ENCODE peak calls at places on chromosome 20, in six cellular contexts. T is HT1080; Y is CD4-positive, CD25-positive, alpha-beta regulatory T cell; A is IMR-90; V is stimulated activated CD4-positive, alpha-beta T cell treated with anti-CD3 and anti-CD28 coated beads, Interleukin-2, amount 100 ng/mL, for 48 hours; O is anterior cingulate cortex. K is an unnamed sample.
A peak's percentile ranks its signal among the peaks of the same experiment; 100 is the strongest.

GRCh38 chr20:4216866-4217265 is 201.5 kb upstream of the RNF24 start:
- DNase-seq in A (no peak), Y (no peak), O (no peak), V (no peak), T (no peak), K (no peak)

GRCh38 chr20:57481281-57481711 is 43.6 kb downstream of the CTCFL start:
- DNase-seq in V (no peak), O (no peak), A (no peak), T (no peak), Y (no peak), K (no peak)

GRCh38 chr20:9253140-9253539 is 184.3 kb downstream of the PLCB4 start:
- DNase-seq in O (no peak), T (no peak), Y (no peak), V (no peak), A (no peak), K (no peak)

GRCh38 chr20:62119101-62119500 is 3.2 kb upstream of the LSM14B start:
- DNase-seq in O (no peak), Y (no peak), A (no peak), V (no peak), T (no peak), K (no peak)

GRCh38 chr20:13205402-13205801 is 15.7 kb upstream of the ISM1 start:
- DNase-seq in O (no peak), T (no peak), V (no peak), A (no peak), Y (no peak), K (no peak)

GRCh38 chr20:62795023-62795761 is 1.1 kb upstream of the MRGBP start:
- DNase-seq in A (peak; percentile 49), Y (peak; percentile 58), O (no peak), T (peak; percentile 63), V (peak; percentile 66), K (peak; percentile 55)

GRCh38 chr20:41475507-41475906 is 108.9 kb upstream of the EMILIN3 start:
- DNase-seq in O (no peak), A (no peak), Y (no peak), T (no peak), V (no peak), K (no peak)

GRCh38 chr20:10344953-10345352 is 89.1 kb downstream of the MKKS start:
- DNase-seq in T (no peak), O (no peak), Y (no peak), A (no peak), V (no peak), K (no peak)

GRCh38 chr20:18057106-18057993 is at the start of gene OVOL2:
- DNase-seq in V (no peak), Y (no peak), T (no peak), O (no peak), A (no peak), K (peak; percentile 96)

GRCh38 chr20:36214684-36215256 is 21.5 kb upstream of the AAR2 start:
- DNase-seq in A (peak; percentile 33), V (no peak), Y (no peak), O (no peak), T (no peak), K (no peak)

GRCh38 chr20:45354423-45355208 is 6.4 kb upstream of the SDC4 start:
- DNase-seq in A (peak; percentile 44), Y (no peak), T (peak; percentile 36), O (no peak), V (no peak), K (no peak)

GRCh38 chr20:57505991-57506390 is 18.9 kb downstream of the CTCFL start:
- DNase-seq in Y (no peak), O (no peak), V (no peak), A (no peak), T (no peak), K (peak; percentile 51)

GRCh38 chr20:47791084-47791599 is 5.9 kb upstream of the SULF2 start:
- DNase-seq in V (no peak), O (no peak), A (no peak), Y (no peak), T (no peak), K (no peak)

GRCh38 chr20:13259921-13260320 is 38.8 kb downstream of the ISM1 start:
- DNase-seq in Y (no peak), V (no peak), O (no peak), T (no peak), A (no peak), K (peak; percentile 11)